ENCODE peak calls at places on chromosomes 13 and 19, in ten cellular contexts. One of them, this sample, is unnamed.

GRCh38 chr19:13884726-13885591 is 8.0 kb downstream of the NANOS3 start:
- DNase-seq in fibroblast of pulmonary artery: no peak
- DNase-seq in left ventricle myocardium inferior: no peak
- DNase-seq in hepatocyte: no peak
- DNase-seq in fibroblast of mammary gland: no peak
- DNase-seq in suprapubic skin: peak
- DNase-seq in cardiac muscle cell: no peak
- DNase-seq in astrocyte of the spinal cord: no peak
- DNase-seq in uterus: no peak
- DNase-seq in tibial artery: no peak
- DNase-seq in this sample: no peak

GRCh38 chr13:24500977-24501376 is 11.6 kb downstream of the PARP4 start:
- DNase-seq in astrocyte of the spinal cord: peak
- DNase-seq in fibroblast of pulmonary artery: peak
- DNase-seq in cardiac muscle cell: no peak
- DNase-seq in left ventricle myocardium inferior: no peak
- DNase-seq in fibroblast of mammary gland: peak
- DNase-seq in uterus: no peak
- DNase-seq in suprapubic skin: no peak
- DNase-seq in tibial artery: no peak
- DNase-seq in hepatocyte: no peak
- DNase-seq in this sample: peak

GRCh38 chr13:68428292-68428691 is 1198.2 kb upstream of the PCDH9 start:
- DNase-seq in hepatocyte: no peak
- DNase-seq in left ventricle myocardium inferior: no peak
- DNase-seq in fibroblast of mammary gland: no peak
- DNase-seq in suprapubic skin: no peak
- DNase-seq in cardiac muscle cell: no peak
- DNase-seq in uterus: no peak
- DNase-seq in fibroblast of pulmonary artery: no peak
- DNase-seq in tibial artery: no peak
- DNase-seq in astrocyte of the spinal cord: peak
- DNase-seq in this sample: no peak

GRCh38 chr13:75566658-75567057 is 17.1 kb downstream of the UCHL3 start:
- DNase-seq in astrocyte of the spinal cord: peak
- DNase-seq in tibial artery: no peak
- DNase-seq in fibroblast of mammary gland: peak
- DNase-seq in suprapubic skin: no peak
- DNase-seq in cardiac muscle cell: no peak
- DNase-seq in uterus: no peak
- DNase-seq in left ventricle myocardium inferior: no peak
- DNase-seq in hepatocyte: peak
- DNase-seq in fibroblast of pulmonary artery: peak
- DNase-seq in this sample: peak

GRCh38 chr19:19217110-19217509 is 5.4 kb downstream of the NCAN start:
- DNase-seq in hepatocyte: no peak
- DNase-seq in fibroblast of pulmonary artery: peak
- DNase-seq in astrocyte of the spinal cord: peak
- DNase-seq in uterus: no peak
- DNase-seq in suprapubic skin: no peak
- DNase-seq in fibroblast of mammary gland: peak
- DNase-seq in cardiac muscle cell: no peak
- DNase-seq in tibial artery: no peak
- DNase-seq in left ventricle myocardium inferior: no peak
- DNase-seq in this sample: peak

GRCh38 chr19:34179066-34179465 is 6.8 kb downstream of the LSM14A start:
- DNase-seq in tibial artery: no peak
- DNase-seq in suprapubic skin: no peak
- DNase-seq in fibroblast of pulmonary artery: no peak
- DNase-seq in hepatocyte: no peak
- DNase-seq in cardiac muscle cell: no peak
- DNase-seq in astrocyte of the spinal cord: no peak
- DNase-seq in fibroblast of mammary gland: peak
- DNase-seq in uterus: no peak
- DNase-seq in left ventricle myocardium inferior: no peak
- DNase-seq in this sample: no peak

GRCh38 chr13:33561627-33562026 is 256.3 kb upstream of the RFC3 start:
- DNase-seq in fibroblast of mammary gland: no peak
- DNase-seq in hepatocyte: no peak
- DNase-seq in uterus: no peak
- DNase-seq in tibial artery: no peak
- DNase-seq in cardiac muscle cell: no peak
- DNase-seq in fibroblast of pulmonary artery: no peak
- DNase-seq in astrocyte of the spinal cord: no peak
- DNase-seq in left ventricle myocardium inferior: no peak
- DNase-seq in suprapubic skin: no peak
- DNase-seq in this sample: peak

GRCh38 chr19:11251217-11251616 is 11.1 kb downstream of the DOCK6 start:
- DNase-seq in left ventricle myocardium inferior: no peak
- DNase-seq in hepatocyte: no peak
- DNase-seq in uterus: no peak
- DNase-seq in astrocyte of the spinal cord: no peak
- DNase-seq in fibroblast of pulmonary artery: no peak
- DNase-seq in fibroblast of mammary gland: no peak
- DNase-seq in suprapubic skin: no peak
- DNase-seq in tibial artery: no peak
- DNase-seq in cardiac muscle cell: no peak
- DNase-seq in this sample: no peak

GRCh38 chr13:108662528-108662927 is 33.1 kb downstream of the MYO16 start:
- DNase-seq in left ventricle myocardium inferior: no peak
- DNase-seq in astrocyte of the spinal cord: no peak
- DNase-seq in fibroblast of mammary gland: no peak
- DNase-seq in fibroblast of pulmonary artery: no peak
- DNase-seq in cardiac muscle cell: no peak
- DNase-seq in hepatocyte: no peak
- DNase-seq in uterus: no peak
- DNase-seq in suprapubic skin: no peak
- DNase-seq in tibial artery: no peak
- DNase-seq in this sample: no peak

GRCh38 chr13:75151081-75151643 is 330.8 kb downstream of the TBC1D4 start:
- DNase-seq in fibroblast of pulmonary artery: no peak
- DNase-seq in fibroblast of mammary gland: peak
- DNase-seq in left ventricle myocardium inferior: no peak
- DNase-seq in uterus: no peak
- DNase-seq in astrocyte of the spinal cord: peak
- DNase-seq in tibial artery: no peak
- DNase-seq in suprapubic skin: no peak
- DNase-seq in hepatocyte: no peak
- DNase-seq in cardiac muscle cell: no peak
- DNase-seq in this sample: peak

GRCh38 chr13:24097667-24098066 is 62.9 kb upstream of the SPATA13 start:
- DNase-seq in left ventricle myocardium inferior: no peak
- DNase-seq in tibial artery: no peak
- DNase-seq in hepatocyte: no peak
- DNase-seq in astrocyte of the spinal cord: no peak
- DNase-seq in suprapubic skin: no peak
- DNase-seq in uterus: no peak
- DNase-seq in fibroblast of pulmonary artery: no peak
- DNase-seq in fibroblast of mammary gland: no peak
- DNase-seq in cardiac muscle cell: no peak
- DNase-seq in this sample: no peak

GRCh38 chr13:40420160-40420740 is 246.2 kb downstream of the FOXO1 start:
- DNase-seq in cardiac muscle cell: no peak
- DNase-seq in tibial artery: no peak
- DNase-seq in suprapubic skin: no peak
- DNase-seq in fibroblast of mammary gland: no peak
- DNase-seq in astrocyte of the spinal cord: no peak
- DNase-seq in fibroblast of pulmonary artery: no peak
- DNase-seq in uterus: no peak
- DNase-seq in hepatocyte: no peak
- DNase-seq in left ventricle myocardium inferior: no peak
- DNase-seq in this sample: no peak

GRCh38 chr13:80132741-80133601 is 208.0 kb downstream of the SPRY2 start:
- DNase-seq in left ventricle myocardium inferior: peak
- DNase-seq in uterus: peak
- DNase-seq in astrocyte of the spinal cord: peak
- DNase-seq in suprapubic skin: peak
- DNase-seq in fibroblast of mammary gland: peak
- DNase-seq in fibroblast of pulmonary artery: peak
- DNase-seq in tibial artery: peak
- DNase-seq in hepatocyte: peak
- DNase-seq in cardiac muscle cell: peak
- DNase-seq in this sample: peak

GRCh38 chr13:38045278-38046048 is 175.9 kb upstream of the TRPC4 start:
- DNase-seq in cardiac muscle cell: peak
- DNase-seq in tibial artery: no peak
- DNase-seq in hepatocyte: peak
- DNase-seq in astrocyte of the spinal cord: peak
- DNase-seq in fibroblast of mammary gland: peak
- DNase-seq in suprapubic skin: no peak
- DNase-seq in left ventricle myocardium inferior: no peak
- DNase-seq in uterus: no peak
- DNase-seq in fibroblast of pulmonary artery: peak
- DNase-seq in this sample: peak

GRCh38 chr19:35932291-35932936 is 3.8 kb upstream of the LRFN3 start:
- DNase-seq in left ventricle myocardium inferior: no peak
- DNase-seq in astrocyte of the spinal cord: no peak
- DNase-seq in tibial artery: no peak
- DNase-seq in uterus: no peak
- DNase-seq in fibroblast of mammary gland: no peak
- DNase-seq in fibroblast of pulmonary artery: no peak
- DNase-seq in suprapubic skin: no peak
- DNase-seq in hepatocyte: no peak
- DNase-seq in cardiac muscle cell: no peak
- DNase-seq in this sample: no peak
- H3K4me3 ChIP-seq in left ventricle myocardium inferior: no peak
- H3K4me3 ChIP-seq in astrocyte of the spinal cord: no peak
- H3K4me3 ChIP-seq in tibial artery: no peak
- H3K4me3 ChIP-seq in uterus: no peak
- H3K4me3 ChIP-seq in fibroblast of mammary gland: no peak
- H3K4me3 ChIP-seq in fibroblast of pulmonary artery: no peak
- H3K4me3 ChIP-seq in suprapubic skin: no peak
- H3K4me3 ChIP-seq in hepatocyte: no peak
- H3K4me3 ChIP-seq in cardiac muscle cell: no peak
- H3K4me3 ChIP-seq in this sample: no peak

GRCh38 chr19:478236-478888 is 17.5 kb upstream of the SHC2 start:
- DNase-seq in left ventricle myocardium inferior: no peak
- DNase-seq in astrocyte of the spinal cord: no peak
- DNase-seq in tibial artery: no peak
- DNase-seq in uterus: no peak
- DNase-seq in suprapubic skin: no peak
- DNase-seq in hepatocyte: no peak
- DNase-seq in fibroblast of mammary gland: no peak
- DNase-seq in fibroblast of pulmonary artery: no peak
- DNase-seq in cardiac muscle cell: no peak
- DNase-seq in this sample: no peak

GRCh38 chr19:483332-484072 is 12.8 kb upstream of the MADCAM1 start:
- DNase-seq in hepatocyte: no peak
- DNase-seq in uterus: no peak
- DNase-seq in tibial artery: no peak
- DNase-seq in suprapubic skin: no peak
- DNase-seq in fibroblast of pulmonary artery: no peak
- DNase-seq in left ventricle myocardium inferior: no peak
- DNase-seq in fibroblast of mammary gland: no peak
- DNase-seq in cardiac muscle cell: no peak
- DNase-seq in astrocyte of the spinal cord: no peak
- DNase-seq in this sample: no peak

GRCh38 chr19:484494-484893 is 11.8 kb upstream of the MADCAM1 start:
- DNase-seq in tibial artery: no peak
- DNase-seq in fibroblast of mammary gland: no peak
- DNase-seq in astrocyte of the spinal cord: no peak
- DNase-seq in left ventricle myocardium inferior: no peak
- DNase-seq in cardiac muscle cell: no peak
- DNase-seq in uterus: no peak
- DNase-seq in suprapubic skin: no peak
- DNase-seq in hepatocyte: no peak
- DNase-seq in fibroblast of pulmonary artery: no peak
- DNase-seq in this sample: no peak

GRCh38 chr19:482186-483041 is 13.9 kb upstream of the MADCAM1 start:
- DNase-seq in cardiac muscle cell: peak
- DNase-seq in left ventricle myocardium inferior: no peak
- DNase-seq in tibial artery: no peak
- DNase-seq in suprapubic skin: no peak
- DNase-seq in hepatocyte: no peak
- DNase-seq in fibroblast of mammary gland: no peak
- DNase-seq in astrocyte of the spinal cord: no peak
- DNase-seq in fibroblast of pulmonary artery: no peak
- DNase-seq in uterus: no peak
- DNase-seq in this sample: no peak

DNA sequence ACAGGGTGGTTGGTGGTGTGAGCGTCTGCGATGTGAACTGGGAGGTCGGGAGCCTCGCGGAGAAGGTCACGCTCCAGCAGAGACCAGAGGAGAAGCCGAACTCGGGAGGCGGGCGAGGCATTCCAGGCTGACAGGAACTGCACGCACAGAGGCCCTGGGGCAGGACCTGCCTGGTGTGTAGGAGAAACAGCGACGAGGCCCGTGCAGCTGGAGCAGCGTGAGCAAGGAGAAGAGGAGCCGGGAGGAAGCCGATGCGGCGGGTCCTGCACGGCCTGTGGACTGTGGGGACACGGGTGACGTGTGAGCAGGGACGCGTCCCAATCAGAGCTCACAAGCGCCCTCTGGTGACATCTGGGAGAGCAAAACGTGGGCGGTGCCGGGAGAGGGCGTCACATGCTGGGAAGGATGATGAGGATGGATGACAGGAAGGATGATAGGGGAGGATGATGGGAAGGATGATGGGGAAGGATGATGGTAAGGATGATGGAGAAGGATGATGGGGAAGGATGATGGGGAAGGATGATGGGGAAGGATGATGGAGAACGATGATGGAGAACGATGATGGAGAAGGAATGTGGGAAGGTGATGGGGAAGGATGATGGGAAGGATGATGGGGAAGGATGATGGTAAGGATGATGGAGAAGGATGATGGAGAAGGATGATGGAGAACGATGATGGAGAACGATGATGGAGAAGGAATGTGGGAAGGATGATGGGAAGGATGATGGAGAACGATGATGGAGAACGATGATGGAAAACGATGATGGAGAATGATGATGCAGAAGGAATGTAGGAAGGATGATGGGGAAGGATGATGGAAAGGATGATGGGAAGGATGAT is 16.1 kb upstream of the MADCAM1 start:
- DNase-seq in left ventricle myocardium inferior: peak
- DNase-seq in hepatocyte: peak
- DNase-seq in fibroblast of mammary gland: peak
- DNase-seq in tibial artery: peak
- DNase-seq in uterus: peak
- DNase-seq in suprapubic skin: peak
- DNase-seq in cardiac muscle cell: peak
- DNase-seq in astrocyte of the spinal cord: peak
- DNase-seq in fibroblast of pulmonary artery: peak
- DNase-seq in this sample: peak
- TF ChIP-seq CTCF in left ventricle myocardium inferior: peak
- TF ChIP-seq CTCF in hepatocyte: peak
- TF ChIP-seq CTCF in fibroblast of mammary gland: peak
- TF ChIP-seq CTCF in tibial artery: peak
- TF ChIP-seq CTCF in uterus: peak
- TF ChIP-seq CTCF in suprapubic skin: peak
- TF ChIP-seq CTCF in cardiac muscle cell: peak
- TF ChIP-seq CTCF in astrocyte of the spinal cord: peak
- TF ChIP-seq CTCF in fibroblast of pulmonary artery: peak
- TF ChIP-seq CTCF in this sample: peak

GRCh38 chr13:44629465-44630183 is 53.5 kb upstream of the TSC22D1 start:
- DNase-seq in uterus: no peak
- DNase-seq in hepatocyte: no peak
- DNase-seq in tibial artery: no peak
- DNase-seq in astrocyte of the spinal cord: no peak
- DNase-seq in suprapubic skin: no peak
- DNase-seq in fibroblast of mammary gland: peak
- DNase-seq in left ventricle myocardium inferior: no peak
- DNase-seq in cardiac muscle cell: no peak
- DNase-seq in fibroblast of pulmonary artery: peak
- DNase-seq in this sample: peak
- H3K4me3 ChIP-seq in uterus: no peak
- H3K4me3 ChIP-seq in hepatocyte: no peak
- H3K4me3 ChIP-seq in tibial artery: no peak
- H3K4me3 ChIP-seq in astrocyte of the spinal cord: no peak
- H3K4me3 ChIP-seq in suprapubic skin: no peak
- H3K4me3 ChIP-seq in fibroblast of mammary gland: no peak
- H3K4me3 ChIP-seq in left ventricle myocardium inferior: no peak
- H3K4me3 ChIP-seq in cardiac muscle cell: no peak
- H3K4me3 ChIP-seq in fibroblast of pulmonary artery: no peak
- H3K4me3 ChIP-seq in this sample: no peak

GRCh38 chr13:49220035-49220855 is at the start of gene MLNR:
- DNase-seq in astrocyte of the spinal cord: no peak
- DNase-seq in fibroblast of pulmonary artery: no peak
- DNase-seq in fibroblast of mammary gland: peak
- DNase-seq in tibial artery: no peak
- DNase-seq in left ventricle myocardium inferior: no peak
- DNase-seq in hepatocyte: peak
- DNase-seq in cardiac muscle cell: peak
- DNase-seq in suprapubic skin: no peak
- DNase-seq in uterus: no peak
- DNase-seq in this sample: no peak
- TF ChIP-seq CTCF in astrocyte of the spinal cord: peak
- TF ChIP-seq CTCF in fibroblast of pulmonary artery: no peak
- TF ChIP-seq CTCF in fibroblast of mammary gland: no peak
- TF ChIP-seq CTCF in tibial artery: no peak
- TF ChIP-seq CTCF in left ventricle myocardium inferior: peak
- TF ChIP-seq CTCF in hepatocyte: peak
- TF ChIP-seq CTCF in cardiac muscle cell: no peak
- TF ChIP-seq CTCF in suprapubic skin: no peak
- TF ChIP-seq CTCF in uterus: no peak
- TF ChIP-seq CTCF in this sample: no peak